ENCODE peak calls at places on chromosomes 13 and 19, in four cellular contexts. R, X, U and T are unnamed samples.

GRCh38 chr13:21326155-21327030 is 132.7 kb downstream of the ZDHHC20 start:
- DNase-seq in R (peak; percentile 24), X (peak; percentile 61), U (peak; percentile 72), T (peak; percentile 48)

GRCh38 chr19:39843919-39844793 is 2.0 kb downstream of the FBL start:
- DNase-seq in R (peak; percentile 63), X (peak; percentile 60), U (no peak), T (peak; percentile 70)

GRCh38 chr13:110869805-110870706 is 44.8 kb downstream of the ANKRD10 start:
- DNase-seq in R (peak; percentile 100), X (peak; percentile 98), U (no peak), T (peak; percentile 99)

GRCh38 chr13:75704942-75705320 is 68.8 kb downstream of the LMO7 start:
- DNase-seq in R (no peak), X (no peak), U (no peak), T (peak; percentile 21)

GRCh38 chr13:43815204-43815603 is 28.4 kb upstream of the ENOX1 start:
- DNase-seq in R (peak; percentile 51), X (peak; percentile 82), U (no peak), T (peak; percentile 47)

GRCh38 chr13:75760182-75760981 is 124.3 kb downstream of the LMO7 start:
- DNase-seq in R (peak; percentile 35), X (no peak), U (no peak), T (peak; percentile 25)

GRCh38 chr13:28094311-28094710 is 6.1 kb downstream of the FLT3 start:
- DNase-seq in R (no peak), X (no peak), U (no peak), T (no peak)

GRCh38 chr19:10419200-10419645 is 1.1 kb upstream of the PDE4A start:
- DNase-seq in R (no peak), X (no peak), U (no peak), T (no peak)

GRCh38 chr19:54389556-54389955 is 24.8 kb upstream of the LAIR1 start:
- DNase-seq in R (no peak), X (no peak), U (no peak), T (no peak)

GRCh38 chr19:54393381-54393780 is 21.9 kb upstream of the TTYH1 start:
- DNase-seq in R (no peak), X (no peak), U (no peak), T (no peak)

GRCh38 chr19:54392078-54392477 is 23.2 kb upstream of the TTYH1 start:
- DNase-seq in R (no peak), X (no peak), U (no peak), T (no peak)

GRCh38 chr19:54390942-54391577 is 24.2 kb upstream of the TTYH1 start:
- DNase-seq in R (peak; percentile 63), X (peak; percentile 65), U (peak; percentile 83), T (peak; percentile 73)

GRCh38 chr19:54391589-54392061 is 23.6 kb upstream of the TTYH1 start:
- DNase-seq in R (no peak), X (no peak), U (no peak), T (no peak)
- H3K4me3 ChIP-seq in R (no peak overlapping the region), X (no peak overlapping the region), U (no peak overlapping the region), T (no peak overlapping the region)

GRCh38 chr13:79407349-79407979 is 1.4 kb upstream of the RBM26 start:
- DNase-seq in R (no peak), X (no peak), U (no peak), T (no peak)
- H3K4me3 ChIP-seq in R (no peak overlapping the region), X (no peak overlapping the region), U (peak overlapping the region; percentile 97), T (no peak overlapping the region)

DNA sequence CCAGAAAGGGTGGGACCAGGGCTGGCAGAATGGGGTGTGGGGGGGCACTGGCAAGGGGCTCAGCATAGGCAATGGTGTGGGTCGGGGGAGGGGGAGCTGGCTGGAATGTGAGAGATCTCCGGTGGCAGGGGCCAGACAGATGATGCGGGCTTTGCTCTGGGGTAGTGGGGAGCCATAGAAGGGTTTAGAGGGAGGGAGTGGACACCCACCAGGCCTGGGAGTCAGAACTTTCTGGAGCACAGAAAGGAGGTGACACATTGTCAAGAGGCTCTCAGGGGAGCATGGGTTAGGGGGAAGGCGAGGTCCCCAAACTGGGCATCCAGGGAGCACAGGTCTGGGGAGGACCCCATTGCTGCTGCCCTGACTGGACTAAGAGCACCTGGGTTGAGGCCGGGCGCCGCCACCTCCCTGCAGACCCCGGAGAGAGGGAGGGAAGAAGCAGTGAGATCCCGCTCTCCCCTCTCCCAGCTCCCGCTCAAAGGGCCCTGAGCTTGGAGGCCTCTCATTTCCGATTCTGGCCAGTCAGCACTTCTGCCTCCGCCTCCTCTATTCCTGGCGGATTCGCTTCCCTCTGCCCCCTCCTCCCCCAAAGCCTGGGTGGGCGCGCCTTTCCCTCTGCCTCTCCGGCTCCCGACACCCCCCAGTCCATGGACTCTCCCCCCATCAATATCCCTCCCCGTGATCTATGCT is 21.6 kb downstream of the SMIM24 start:
- DNase-seq in R (peak; percentile 48), X (no peak), U (no peak), T (peak; percentile 58)
- H3K4me3 ChIP-seq in R (no peak overlapping the region), X (no peak overlapping the region), U (no peak overlapping the region), T (no peak overlapping the region)

DNA sequence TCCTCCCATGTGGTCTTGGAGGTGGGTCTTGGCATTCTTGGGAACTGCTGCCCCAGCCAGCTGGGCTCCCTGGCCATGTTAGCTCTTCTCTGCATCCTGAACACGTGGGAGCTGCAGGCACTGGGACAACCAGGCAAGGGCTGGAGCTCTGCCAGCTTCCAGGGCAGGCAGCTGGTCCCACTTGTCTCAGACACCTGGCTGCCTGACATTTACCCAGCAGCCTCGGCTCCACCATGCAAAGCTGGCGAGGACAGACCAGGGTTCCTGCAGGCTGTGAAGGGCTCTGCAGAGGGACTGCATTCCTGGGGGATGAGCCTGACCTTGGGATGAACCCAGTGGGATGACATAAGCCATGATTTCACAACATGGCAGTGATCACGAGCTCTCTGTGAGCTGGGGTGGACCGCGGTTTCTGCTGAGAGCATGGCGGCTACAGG is 99.0 kb upstream of the TSHZ3 start:
- DNase-seq in R (peak; percentile 96), X (peak; percentile 86), U (no peak), T (peak; percentile 91)
- H3K4me3 ChIP-seq in R (no peak overlapping the region), X (no peak overlapping the region), U (no peak overlapping the region), T (no peak overlapping the region)

GRCh38 chr13:25169951-25170553 is 2.0 kb downstream of the AMER2 start:
- DNase-seq in R (no peak), X (no peak), U (no peak), T (no peak)
- H3K4me3 ChIP-seq in R (no peak overlapping the region), X (no peak overlapping the region), U (no peak overlapping the region), T (no peak overlapping the region)

DNA sequence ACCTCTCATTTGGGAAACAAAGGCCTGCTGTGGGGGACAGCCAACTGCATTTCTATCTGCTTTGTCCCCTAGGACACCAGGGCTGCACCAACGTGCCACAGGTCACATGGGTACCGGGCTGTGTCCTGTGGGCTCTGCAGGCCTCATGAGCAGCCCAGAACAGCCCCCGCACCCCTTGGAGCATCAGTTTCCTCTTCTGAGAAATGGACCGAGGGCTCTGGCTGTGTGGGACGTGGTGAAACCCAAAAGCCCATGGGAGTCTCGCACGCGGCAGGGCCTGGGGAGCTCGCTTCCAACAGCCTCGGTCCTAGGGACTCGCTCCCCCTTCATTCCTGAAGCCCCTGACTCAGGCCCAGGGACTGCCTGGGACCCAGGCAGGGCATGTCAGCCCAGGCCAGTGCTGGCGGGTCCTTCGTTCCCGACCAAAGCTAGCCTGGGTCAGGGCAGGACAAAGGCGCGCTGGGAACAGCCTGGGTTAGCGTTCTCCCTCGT is 4.7 kb downstream of the TCF3 start:
- DNase-seq in R (no peak), X (no peak), U (no peak), T (no peak)
- H3K4me3 ChIP-seq in R (no peak overlapping the region), X (no peak overlapping the region), U (no peak overlapping the region), T (no peak overlapping the region)

DNA sequence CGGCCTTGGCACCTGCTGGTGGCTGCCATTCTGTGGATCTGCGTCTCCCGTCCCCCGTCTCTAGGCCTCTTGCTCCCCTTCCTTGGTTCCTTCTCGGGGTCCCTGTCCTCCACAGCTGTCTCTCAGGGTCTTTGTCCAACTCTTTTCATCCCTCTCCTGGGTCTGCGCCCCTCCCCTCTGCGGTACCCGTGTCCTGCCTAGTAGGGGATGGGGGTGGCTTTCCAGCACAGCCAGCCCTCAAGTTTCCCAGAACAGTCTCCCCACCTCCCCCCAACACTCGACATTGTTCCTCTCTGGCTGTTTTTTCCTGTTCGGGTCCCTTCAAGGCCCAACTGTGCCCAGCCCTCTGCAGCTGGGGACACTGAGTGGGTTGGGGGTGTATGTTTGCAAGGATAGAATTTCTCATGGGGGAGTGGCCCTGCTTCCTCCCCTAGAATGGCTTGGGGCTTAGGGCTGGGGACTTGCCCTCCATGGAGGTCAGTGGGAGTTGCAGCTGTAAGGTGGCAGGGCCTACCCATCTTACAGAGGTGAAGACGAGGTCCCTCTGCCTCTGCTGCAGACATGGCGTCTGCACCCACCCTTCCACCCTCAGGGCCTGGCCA is 762 bp upstream of the ADM5 start:
- DNase-seq in R (no peak), X (no peak), U (no peak), T (no peak)
- H3K4me3 ChIP-seq in R (no peak overlapping the region), X (no peak overlapping the region), U (no peak overlapping the region), T (no peak overlapping the region)

DNA sequence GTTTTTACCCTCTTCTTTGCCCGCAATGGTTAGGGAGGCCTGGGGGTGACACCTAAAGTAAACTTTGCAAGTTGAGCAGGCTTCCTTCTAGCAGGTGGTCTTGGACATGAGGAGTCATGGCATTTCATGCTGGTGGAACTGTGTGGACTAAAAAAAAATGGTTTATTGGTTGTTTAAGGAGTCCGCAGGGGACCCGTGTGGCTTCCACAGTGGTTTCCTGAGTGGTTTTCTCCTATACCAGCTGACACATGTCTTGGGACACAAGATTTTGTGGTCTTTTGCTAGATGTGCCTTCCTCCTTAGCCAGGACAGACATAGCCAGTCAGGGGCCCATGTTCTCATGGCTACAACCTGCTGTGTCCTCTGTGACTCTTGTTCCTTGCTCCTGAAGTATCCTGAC is 1.5 kb downstream of the ZNF543 start:
- DNase-seq in R (no peak), X (no peak), U (no peak), T (no peak)
- H3K4me3 ChIP-seq in R (peak overlapping the region; percentile 96), X (peak overlapping the region; percentile 87), U (peak overlapping the region; percentile 72), T (no peak overlapping the region)

DNA sequence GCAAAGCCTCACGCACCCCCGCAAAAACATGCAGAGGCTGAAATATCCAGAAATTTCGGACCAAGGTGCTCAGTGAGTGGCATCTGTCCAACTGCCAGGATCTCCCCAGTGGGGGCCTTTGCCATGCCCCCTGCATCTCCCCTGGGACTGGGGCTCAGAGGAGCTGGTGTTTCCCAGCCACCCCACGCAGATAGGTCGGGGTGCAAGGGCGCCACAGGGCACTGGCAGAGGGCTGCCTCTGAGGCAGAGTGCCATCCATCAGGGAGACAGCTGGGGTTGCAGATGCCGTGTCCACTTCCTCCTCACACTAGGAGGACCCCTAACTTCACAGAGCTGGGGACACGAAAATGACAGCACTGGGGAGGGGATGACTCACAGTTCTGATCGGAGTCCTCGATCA is 26.3 kb downstream of the IZUMO4 start:
- DNase-seq in R (no peak), X (no peak), U (no peak), T (no peak)
- H3K4me3 ChIP-seq in R (no peak overlapping the region), X (no peak overlapping the region), U (no peak overlapping the region), T (no peak overlapping the region)

GRCh38 chr13:52406629-52407028 is 657 bp upstream of the THSD1 start:
- DNase-seq in R (no peak), X (no peak), U (no peak), T (no peak)

GRCh38 chr13:52411629-52412028 is 5.7 kb upstream of the THSD1 start:
- DNase-seq in R (peak; percentile 92), X (peak; percentile 53), U (no peak), T (peak; percentile 71)

GRCh38 chr13:52405369-52405766 is 604 bp downstream of the THSD1 start:
- DNase-seq in R (no peak), X (no peak), U (no peak), T (peak; percentile 9)

GRCh38 chr13:52405767-52406494 is at the start of gene THSD1:
- DNase-seq in R (peak; percentile 49), X (peak; percentile 56), U (peak; percentile 17), T (peak; percentile 63)
- H3K4me3 ChIP-seq in R (peak within 1 kb of the TSS; percentile 96), X (peak within 1 kb of the TSS; percentile 80), U (peak within 1 kb of the TSS; percentile 29), T (peak within 1 kb of the TSS; percentile 71)